ENCODE peak calls at places on chromosome 19, in four cellular contexts. One of them, this sample, is unnamed.
A peak's percentile ranks its signal among the peaks of the same experiment; 100 is the strongest.

GRCh38 chr19:33394723-33395560 is 21.4 kb downstream of the CEBPG start:
- DNase-seq in M059J: no peak
- DNase-seq in progenitor cell of endocrine pancreas: no peak
- DNase-seq in NCI-H2171 treated with DMSO at 0.1 percent for 48 hours: no peak
- DNase-seq in this sample: no peak

GRCh38 chr19:45508681-45508930 is 1.3 kb downstream of the VASP start:
- DNase-seq in progenitor cell of endocrine pancreas: no peak
- DNase-seq in NCI-H2171 treated with DMSO at 0.1 percent for 48 hours: no peak
- DNase-seq in M059J: no peak
- DNase-seq in this sample: no peak

GRCh38 chr19:40443930-40444180 is 280 bp downstream of the SERTAD3 start:
- DNase-seq in progenitor cell of endocrine pancreas: no peak
- DNase-seq in NCI-H2171 treated with DMSO at 0.1 percent for 48 hours: peak; percentile 72
- DNase-seq in M059J: no peak
- DNase-seq in this sample: no peak

GRCh38 chr19:57382806-57383488 is 6.7 kb upstream of the ZNF548 start:
- DNase-seq in NCI-H2171 treated with DMSO at 0.1 percent for 48 hours: no peak
- DNase-seq in progenitor cell of endocrine pancreas: no peak
- DNase-seq in M059J: no peak
- DNase-seq in this sample: no peak

GRCh38 chr19:33472696-33473624 is 48.6 kb downstream of the PEPD start:
- DNase-seq in progenitor cell of endocrine pancreas: no peak
- DNase-seq in NCI-H2171 treated with DMSO at 0.1 percent for 48 hours: peak; percentile 63
- DNase-seq in M059J: peak; percentile 98
- DNase-seq in this sample: peak; percentile 94

GRCh38 chr19:9078651-9079050 is 8.2 kb upstream of the OR1M1 start:
- DNase-seq in progenitor cell of endocrine pancreas: no peak
- DNase-seq in NCI-H2171 treated with DMSO at 0.1 percent for 48 hours: no peak
- DNase-seq in M059J: no peak
- DNase-seq in this sample: no peak

GRCh38 chr19:17654993-17655392 is 33.2 kb downstream of the UNC13A start:
- DNase-seq in progenitor cell of endocrine pancreas: no peak
- DNase-seq in NCI-H2171 treated with DMSO at 0.1 percent for 48 hours: no peak
- DNase-seq in M059J: no peak
- DNase-seq in this sample: no peak

GRCh38 chr19:8145969-8146368 is 3.4 kb downstream of the FBN3 start:
- DNase-seq in NCI-H2171 treated with DMSO at 0.1 percent for 48 hours: peak; percentile 89
- DNase-seq in M059J: no peak
- DNase-seq in progenitor cell of endocrine pancreas: no peak
- DNase-seq in this sample: no peak

GRCh38 chr19:35207391-35207871 is 21.1 kb downstream of the FAM187B start:
- DNase-seq in NCI-H2171 treated with DMSO at 0.1 percent for 48 hours: no peak
- DNase-seq in progenitor cell of endocrine pancreas: no peak
- DNase-seq in M059J: peak; percentile 38
- DNase-seq in this sample: no peak

GRCh38 chr19:30842926-30843325 is 470.7 kb downstream of the ZNF536 start:
- DNase-seq in M059J: no peak
- DNase-seq in progenitor cell of endocrine pancreas: no peak
- DNase-seq in NCI-H2171 treated with DMSO at 0.1 percent for 48 hours: no peak
- DNase-seq in this sample: no peak

This sample was measured in HT1080.